ENCODE peak calls at places on chromosomes 4 and X, in four cellular contexts. N is HL-60, W is GM12878, I is K562. F is an unnamed sample.

GRCh38 chrX:11381464-11381863 is 88.3 kb downstream of the AMELX start:
- DNase-seq in N (peak; percentile 39), W (peak; percentile 30), I (peak; percentile 35), F (no peak)

GRCh38 chr4:114941522-114941921 is 171.9 kb downstream of the NDST4 start:
- DNase-seq in N (no peak), W (no peak), I (no peak), F (no peak)

GRCh38 chr4:20544645-20545044 is 155.6 kb upstream of the PACRGL start:
- DNase-seq in N (no peak), W (no peak), I (no peak), F (no peak)

GRCh38 chr4:16418814-16419213 is 192.5 kb upstream of the TAPT1 start:
- DNase-seq in N (no peak), W (no peak), I (no peak), F (no peak)

GRCh38 chrX:22690116-22690515 is 309.6 kb upstream of the DDX53 start:
- DNase-seq in N (no peak), W (no peak), I (no peak), F (no peak)

GRCh38 chrX:11462648-11463047 is 169.4 kb downstream of the AMELX start:
- DNase-seq in N (no peak), W (no peak), I (no peak), F (no peak)

GRCh38 chrX:16305187-16305586 is 137.9 kb downstream of the MAGEB17 start:
- DNase-seq in N (no peak), W (no peak), I (no peak), F (no peak)

GRCh38 chrX:20498851-20499635 is 232.3 kb upstream of the RPS6KA3 start:
- DNase-seq in N (no peak), W (no peak), I (no peak), F (no peak)

GRCh38 chr4:55947912-55948725 is 626 bp upstream of the CEP135 start:
- DNase-seq in N (peak; percentile 26), W (peak; percentile 59), I (peak; percentile 19), F (no peak)

GRCh38 chr4:16029886-16030285 is 53.9 kb downstream of the PROM1 start:
- DNase-seq in N (no peak), W (no peak), I (no peak), F (no peak)

GRCh38 chr4:180698550-180698949 is 1544.7 kb upstream of the TENM3 start:
- DNase-seq in N (no peak), W (no peak), I (no peak), F (no peak)

GRCh38 chr4:12446650-12447049 is 1018.0 kb upstream of the HS3ST1 start:
- DNase-seq in N (no peak), W (no peak), I (no peak), F (no peak)

GRCh38 chrX:82676386-82676785 is 831.7 kb upstream of the POU3F4 start:
- DNase-seq in N (no peak), W (no peak), I (no peak), F (no peak)

GRCh38 chrX:10486373-10486772 is 134.0 kb downstream of the MID1 start:
- DNase-seq in N (no peak), W (no peak), I (no peak), F (no peak)

GRCh38 chr4:36088542-36088941 is 155.8 kb downstream of the ARAP2 start:
- DNase-seq in N (no peak), W (no peak), I (no peak), F (no peak)

GRCh38 chrX:12002876-12003275 is 135.4 kb upstream of the FRMPD4 start:
- DNase-seq in N (no peak), W (no peak), I (no peak), F (no peak)

GRCh38 chrX:150405576-150405975 is 42.5 kb downstream of the MAMLD1 start:
- DNase-seq in N (no peak), W (no peak), I (peak; percentile 13), F (no peak)

GRCh38 chrX:13086076-13086475 is 41.7 kb upstream of the FAM9C start:
- DNase-seq in N (no peak), W (no peak), I (no peak), F (no peak)

GRCh38 chr4:88159137-88159725 is 792 bp upstream of the ABCG2 start:
- DNase-seq in N (no peak), W (no peak), I (no peak), F (peak; percentile 8)

GRCh38 chr4:148776944-148777343 is 334.7 kb upstream of the NR3C2 start:
- DNase-seq in N (no peak), W (no peak), I (no peak), F (no peak)

GRCh38 chr4:2257361-2258001 is 4.4 kb downstream of the MXD4 start:
- DNase-seq in N (no peak), W (no peak), I (no peak), F (no peak)

GRCh38 chrX:45619290-45619689 is 418.6 kb upstream of the DIPK2B start:
- DNase-seq in N (no peak), W (no peak), I (no peak), F (no peak)

GRCh38 chrX:9542106-9542764 is 77.4 kb downstream of the TBL1X start:
- DNase-seq in N (no peak), W (no peak), I (no peak), F (no peak)

GRCh38 chr4:94409947-94410346 is 41.8 kb upstream of the PDLIM5 start:
- DNase-seq in N (no peak), W (no peak), I (no peak), F (no peak)

GRCh38 chr4:57037982-57038604 is 59.4 kb downstream of the POLR2B start:
- DNase-seq in N (peak; percentile 16), W (no peak), I (peak; percentile 59), F (no peak)

GRCh38 chr4:88275516-88275915 is 8.8 kb downstream of the PPM1K start:
- DNase-seq in N (peak; percentile 26), W (no peak), I (no peak), F (no peak)

GRCh38 chr4:137387924-137388323 is 144.4 kb downstream of the PCDH18 start:
- DNase-seq in N (no peak), W (no peak), I (no peak), F (no peak)

GRCh38 chr4:146407257-146407656 is 114.5 kb downstream of the SLC10A7 start:
- DNase-seq in N (no peak), W (no peak), I (no peak), F (no peak)

GRCh38 chr4:4677825-4678522 is 136.1 kb upstream of the STX18 start:
- DNase-seq in N (peak; percentile 13), W (no peak), I (peak; percentile 27), F (no peak)

GRCh38 chr4:89528525-89529133 is 221.0 kb upstream of the GPRIN3 start:
- DNase-seq in N (no peak), W (no peak), I (no peak), F (no peak)

GRCh38 chr4:127410644-127411043 is 222.1 kb upstream of the INTU start:
- DNase-seq in N (no peak), W (no peak), I (no peak), F (no peak)

GRCh38 chr4:113394730-113395530 is 345.5 kb downstream of the ANK2 start:
- DNase-seq in N (peak; percentile 59), W (peak; percentile 66), I (peak; percentile 60), F (peak; percentile 6)

GRCh38 chr4:35963969-35964515 is 280.3 kb downstream of the ARAP2 start:
- DNase-seq in N (no peak), W (no peak), I (no peak), F (no peak)

GRCh38 chrX:150365051-150365952 is 2.2 kb downstream of the MAMLD1 start:
- DNase-seq in N (peak; percentile 36), W (no peak), I (peak; percentile 47), F (peak; percentile 12)

GRCh38 chr4:98626350-98626749 is 32.1 kb downstream of the TSPAN5 start:
- DNase-seq in N (no peak), W (no peak), I (no peak), F (no peak)
- TF ChIP-seq POLR2AphosphoS5 in N (no peak), W (no peak), I (no peak), F (no peak)

DNA sequence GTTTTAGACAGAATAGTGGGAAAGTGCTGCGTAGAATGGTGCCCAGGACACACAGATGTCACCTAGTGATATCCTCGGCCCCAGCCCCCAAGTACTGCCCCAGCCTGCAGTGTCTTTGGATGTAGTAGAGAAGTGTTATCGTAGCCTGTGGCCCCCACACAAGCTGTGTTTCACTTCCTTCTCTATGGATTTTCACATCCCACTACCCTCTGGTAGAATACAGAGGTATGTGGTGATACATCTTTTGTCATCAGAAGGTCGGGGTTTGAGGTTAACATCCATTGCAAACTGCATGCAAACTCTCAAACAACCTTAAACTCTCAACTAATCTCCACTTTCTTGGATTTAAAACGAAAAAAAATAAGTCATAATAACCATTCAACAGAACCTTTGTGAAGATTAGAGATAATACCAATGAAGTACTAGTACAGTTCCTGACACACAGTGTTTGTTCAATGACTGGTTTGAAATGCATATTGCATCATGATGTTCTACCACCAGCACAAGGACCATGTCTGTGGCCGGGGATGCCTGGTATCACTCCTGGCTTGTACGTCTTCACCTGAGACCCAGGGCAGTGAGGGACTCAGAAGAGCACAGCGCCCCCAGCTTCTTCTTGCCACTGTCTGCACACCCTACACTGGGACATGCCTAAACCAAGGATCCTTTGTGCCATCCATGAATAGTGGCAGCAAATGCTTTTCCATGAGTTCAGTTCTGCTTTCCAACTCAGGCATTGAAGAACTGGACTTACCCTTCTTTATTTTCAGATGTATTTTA is 267.3 kb downstream of the DCTD start:
- DNase-seq in N (no peak), W (no peak), I (no peak), F (no peak)
- TF ChIP-seq SPI1 in N (no peak), W (peak; percentile 50), I (no peak), F (peak; percentile 64)

GRCh38 chrX:125378205-125378604 is 58.5 kb downstream of the TEX13C start:
- DNase-seq in N (no peak), W (no peak), I (no peak), F (no peak)

GRCh38 chrX:125382148-125382628 is 62.5 kb downstream of the TEX13C start:
- DNase-seq in N (no peak), W (no peak), I (no peak), F (no peak)

GRCh38 chrX:125384843-125385242 is 65.2 kb downstream of the TEX13C start:
- DNase-seq in N (no peak), W (no peak), I (no peak), F (no peak)

GRCh38 chrX:125387945-125388344 is 68.3 kb downstream of the TEX13C start:
- DNase-seq in N (no peak), W (no peak), I (no peak), F (no peak)

DNA sequence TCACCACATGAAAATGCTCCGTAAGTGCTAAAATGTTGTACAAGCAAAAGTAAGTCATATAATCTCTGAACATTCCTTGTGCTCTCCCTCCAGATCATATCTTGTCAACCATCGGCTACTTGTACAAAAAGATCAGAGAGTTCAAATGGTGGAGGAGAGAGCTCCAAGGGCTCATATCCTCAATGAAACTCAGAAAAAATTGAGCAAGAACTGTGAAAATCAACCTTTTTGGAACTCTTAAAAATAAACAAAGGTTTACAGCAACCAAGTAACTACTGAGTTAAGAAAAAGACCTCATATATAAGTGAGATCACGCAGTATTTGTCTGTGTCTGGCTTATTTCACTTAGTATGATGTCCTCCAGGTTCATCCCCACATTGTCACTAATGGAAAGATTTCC is 63.2 kb downstream of the TEX13C start:
- DNase-seq in N (no peak), W (no peak), I (no peak), F (no peak)
- TF ChIP-seq POLR2AphosphoS5 in N (no peak), W (no peak), I (no peak), F (no peak)

GRCh38 chrX:1387141-1387776 is 4.7 kb downstream of the SLC25A6 start:
- DNase-seq in N (no peak), W (no peak), I (no peak), F (no peak)

GRCh38 chrX:1385251-1385794 is 6.6 kb downstream of the SLC25A6 start:
- DNase-seq in N (no peak), W (no peak), I (no peak), F (no peak)

GRCh38 chrX:1386338-1387127 is 5.4 kb downstream of the SLC25A6 start:
- DNase-seq in N (no peak), W (no peak), I (no peak), F (no peak)

GRCh38 chrX:1384738-1385250 is 7.1 kb downstream of the SLC25A6 start:
- DNase-seq in N (no peak), W (no peak), I (no peak), F (no peak)

GRCh38 chrX:1385824-1386223 is 6.1 kb downstream of the SLC25A6 start:
- DNase-seq in N (no peak), W (no peak), I (no peak), F (no peak)
- TF ChIP-seq SPI1 in N (no peak), W (no peak), I (no peak), F (no peak)

F was measured in GM12891.